ENCODE peak calls at places on chromosomes 2 and 18, in ten cellular contexts. P is fibroblast of mammary gland, G is neural crest cell, R is HFFc6, N is kidney epithelial cell, C is nephron progenitor cell, O is WTC11, T is heart left ventricle, D is AG04449, Y is HFF-Myc. A is an unnamed sample.

GRCh38 chr18:24553886-24554285 is 93.4 kb downstream of the HRH4 start:
- DNase-seq in P (no peak), C (no peak), O (no peak), G (no peak), T (no peak), D (no peak), R (no peak), Y (no peak), N (no peak), A (no peak)

GRCh38 chr2:69242651-69243051 is 144.4 kb downstream of the GFPT1 start:
- DNase-seq in G (no peak), P (peak; percentile 92), C (no peak), O (no peak), Y (peak; percentile 95), T (no peak), D (peak; percentile 89), N (no peak), R (peak; percentile 83), A (no peak)

GRCh38 chr18:62976227-62976626 is 260.9 kb downstream of the PHLPP1 start:
- DNase-seq in Y (no peak), O (no peak), N (no peak), C (no peak), G (no peak), P (no peak), D (no peak), R (no peak), T (no peak), A (no peak)

GRCh38 chr18:31684279-31685096 is at the start of gene B4GALT6:
- DNase-seq in O (peak; percentile 80), C (peak; percentile 74), D (no peak), P (peak; percentile 23), G (peak; percentile 61), Y (no peak), T (peak; percentile 31), N (no peak), R (no peak), A (no peak)

GRCh38 chr2:122319551-122320132 is 564.2 kb downstream of the TSN start:
- DNase-seq in N (no peak), P (no peak), G (no peak), Y (no peak), T (no peak), C (no peak), R (no peak), D (no peak), O (no peak), A (no peak)

GRCh38 chr2:53739057-53739456 is 28.5 kb upstream of the CHAC2 start:
- DNase-seq in O (no peak), T (no peak), Y (no peak), D (no peak), G (no peak), R (no peak), C (no peak), N (no peak), P (no peak), A (no peak)

GRCh38 chr2:203579730-203580129 is 44.6 kb upstream of the RAPH1 start:
- DNase-seq in R (no peak), G (no peak), C (no peak), O (no peak), T (no peak), D (no peak), Y (no peak), N (no peak), P (no peak), A (no peak)

GRCh38 chr2:42567806-42568429 is 514 bp upstream of the MTA3 start:
- DNase-seq in C (peak; percentile 45), D (no peak), P (no peak), Y (no peak), R (no peak), N (no peak), T (no peak), O (peak; percentile 75), G (peak; percentile 36), A (peak; percentile 61)

GRCh38 chr2:119059940-119060339 is 98.6 kb downstream of the C1QL2 start:
- DNase-seq in C (no peak), R (no peak), O (no peak), G (no peak), T (no peak), P (no peak), Y (no peak), N (no peak), D (no peak), A (no peak)

GRCh38 chr2:71851094-71851755 is 296.4 kb downstream of the CYP26B1 start:
- DNase-seq in G (no peak), O (no peak), D (no peak), N (no peak), R (no peak), C (no peak), P (peak; percentile 14), T (no peak), Y (no peak), A (no peak)

GRCh38 chr2:40451926-40452605 is at the start of gene SLC8A1:
- DNase-seq in N (no peak), P (peak; percentile 44), R (no peak), D (no peak), Y (no peak), O (peak; percentile 38), G (peak; percentile 38), T (peak; percentile 52), C (peak; percentile 73), A (no peak)

GRCh38 chr18:79789091-79789891 is 8.4 kb upstream of the KCNG2 start:
- DNase-seq in R (no peak), N (no peak), G (no peak), T (no peak), O (no peak), C (no peak), D (no peak), Y (no peak), P (no peak), A (no peak)

GRCh38 chr18:79518028-79518682 is 122.4 kb downstream of the NFATC1 start:
- DNase-seq in N (no peak), O (no peak), D (no peak), P (no peak), Y (no peak), G (no peak), R (no peak), T (no peak), C (no peak), A (no peak)

DNA sequence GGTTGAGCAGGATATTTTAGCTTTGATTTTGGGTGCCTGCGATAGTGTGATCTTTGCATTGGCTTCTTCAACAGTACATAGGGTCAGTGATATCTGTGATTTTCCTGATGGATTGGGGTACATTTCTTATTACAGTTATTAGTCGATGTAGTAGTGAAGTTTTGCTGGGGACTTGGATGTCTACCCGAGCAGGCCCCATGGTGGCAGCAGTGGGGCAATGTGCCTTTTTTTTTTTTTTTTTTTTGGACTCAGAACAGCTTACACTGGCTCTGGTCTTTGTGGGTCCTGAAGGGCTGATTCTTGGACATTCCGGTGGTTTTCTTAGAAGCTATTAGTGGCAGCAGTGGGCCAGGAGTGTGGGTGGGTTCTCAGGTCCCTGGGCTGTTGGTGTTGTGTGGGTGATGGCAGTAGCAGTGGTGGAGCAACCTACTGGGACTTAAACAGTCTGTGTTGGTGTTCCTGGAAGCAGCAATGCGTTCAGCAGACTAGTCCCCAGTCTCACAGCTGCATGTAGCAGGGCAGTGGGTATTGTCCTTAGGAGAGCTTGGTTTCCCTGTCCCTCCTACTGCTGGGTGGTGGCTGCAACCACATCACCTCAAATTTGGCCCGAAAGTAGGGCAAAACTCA is 53.7 kb upstream of the SLC4A10 start:
- DNase-seq in O (no peak), N (no peak), R (no peak), G (no peak), C (no peak), Y (no peak), T (no peak), P (no peak), D (no peak), A (no peak)
- TF ChIP-seq CTCF in O (no peak), N (no peak), R (peak; percentile 35), G (peak; percentile 33), C (no peak), Y (peak; percentile 22), T (no peak), P (peak; percentile 22), D (no peak), A (no peak)

DNA sequence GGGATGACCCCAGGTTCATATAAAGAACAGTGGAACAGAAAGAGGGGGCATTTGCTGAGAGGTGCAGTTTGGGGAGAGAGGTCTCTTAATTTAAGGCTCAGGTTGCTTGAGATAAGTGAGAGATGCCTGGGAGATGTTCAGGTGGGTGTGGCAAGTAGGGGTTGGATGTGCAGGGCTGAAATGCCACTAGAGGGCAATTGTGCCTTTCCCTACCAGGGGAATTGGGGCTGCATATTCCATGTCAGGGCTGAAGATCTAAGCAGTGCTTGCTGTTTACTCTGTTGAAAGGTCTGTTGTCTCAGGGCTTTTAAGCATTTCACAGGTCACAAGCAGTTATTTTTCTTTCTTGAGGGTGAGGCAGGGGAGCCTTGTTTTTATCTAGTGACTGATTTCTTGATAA is 7.8 kb downstream of the CCDC85A start:
- DNase-seq in P (peak; percentile 72), T (peak; percentile 22), C (peak; percentile 20), O (peak; percentile 42), G (no peak), Y (no peak), D (no peak), R (peak; percentile 64), N (no peak), A (no peak)
- TF ChIP-seq CTCF in P (peak; percentile 80), T (peak; percentile 49), C (peak; percentile 43), O (peak; percentile 28), G (peak; percentile 62), Y (peak; percentile 61), D (peak; percentile 82), R (peak; percentile 85), N (peak; percentile 80), A (peak; percentile 41)

GRCh38 chr2:191907545-191907944 is 60.7 kb upstream of the CAVIN2 start:
- DNase-seq in O (no peak), P (no peak), D (no peak), C (no peak), T (no peak), Y (no peak), G (no peak), R (no peak), N (no peak), A (no peak)
- TF ChIP-seq CTCF in O (no peak), P (peak; percentile 13), D (no peak), C (no peak), T (peak; percentile 21), Y (no peak), G (no peak), R (peak; percentile 34), N (no peak), A (no peak)

GRCh38 chr2:101351207-101351606 is 36.1 kb downstream of the CREG2 start:
- DNase-seq in R (no peak), C (no peak), O (no peak), Y (no peak), T (no peak), D (no peak), G (no peak), P (no peak), N (no peak), A (no peak)

GRCh38 chr2:101346909-101347308 is 38.4 kb upstream of the RNF149 start:
- DNase-seq in P (no peak), D (no peak), R (no peak), N (no peak), G (no peak), O (no peak), T (no peak), C (no peak), Y (no peak), A (no peak)

GRCh38 chr2:101348851-101349250 is 38.5 kb downstream of the CREG2 start:
- DNase-seq in C (no peak), P (no peak), Y (no peak), T (no peak), D (no peak), N (no peak), O (no peak), R (no peak), G (no peak), A (no peak)

GRCh38 chr2:101354420-101354819 is 32.9 kb downstream of the CREG2 start:
- DNase-seq in P (no peak), N (no peak), C (no peak), D (no peak), Y (no peak), G (no peak), R (no peak), O (no peak), T (no peak), A (no peak)

GRCh38 chr2:101349893-101350662 is 37.2 kb downstream of the CREG2 start:
- DNase-seq in D (no peak), Y (no peak), T (no peak), P (peak; percentile 80), R (peak; percentile 21), C (no peak), N (no peak), O (no peak), G (no peak), A (no peak)
- TF ChIP-seq CTCF in D (peak; percentile 42), Y (peak; percentile 47), T (no peak), P (peak; percentile 57), R (peak; percentile 70), C (peak; percentile 23), N (peak; percentile 48), O (no peak), G (peak; percentile 31), A (no peak)